ENCODE peak calls at places on chromosomes 4 and X, in four cellular contexts. C is WTC11, D is HepG2, F is K562. Z is an unnamed sample.

GRCh38 chrX:24151513-24151912 is 2.0 kb downstream of the ZFX start:
- DNase-seq in C (no peak), D (no peak), F (no peak), Z (no peak)

GRCh38 chr4:73139991-73140390 is 70.5 kb upstream of the COX18 start:
- DNase-seq in C (no peak), D (no peak), F (no peak), Z (no peak)

GRCh38 chrX:137151403-137151802 is 117.6 kb upstream of the GPR101 start:
- DNase-seq in C (peak), D (no peak), F (no peak), Z (no peak)

GRCh38 chr4:173488656-173489055 is 41.4 kb downstream of the HAND2 start:
- DNase-seq in C (no peak), D (no peak), F (no peak), Z (no peak)

GRCh38 chr4:98994474-98995182 is 893 bp upstream of the METAP1 start:
- DNase-seq in C (no peak), D (peak), F (peak), Z (peak)

GRCh38 chr4:41746025-41746439 is 2.5 kb downstream of the PHOX2B start:
- DNase-seq in C (peak), D (no peak), F (no peak), Z (no peak)

GRCh38 chr4:180828455-180829018 is 1414.7 kb upstream of the TENM3 start:
- DNase-seq in C (no peak), D (peak), F (no peak), Z (peak)

GRCh38 chr4:14368391-14368790 is 633.9 kb upstream of the CPEB2 start:
- DNase-seq in C (no peak), D (no peak), F (no peak), Z (no peak)

GRCh38 chr4:138158746-138159297 is 83.3 kb downstream of the SLC7A11 start:
- DNase-seq in C (no peak), D (no peak), F (no peak), Z (no peak)

GRCh38 chrX:132561483-132561882 is 72.6 kb upstream of the MBNL3 start:
- DNase-seq in C (no peak), D (peak), F (no peak), Z (no peak)

GRCh38 chr4:42401171-42401570 is 3.9 kb downstream of the SHISA3 start:
- DNase-seq in C (no peak), D (no peak), F (no peak), Z (no peak)

GRCh38 chrX:71117358-71117757 is 1.0 kb upstream of the MED12 start:
- DNase-seq in C (no peak), D (no peak), F (no peak), Z (no peak)

GRCh38 chrX:13048265-13048664 is 3.8 kb upstream of the FAM9C start:
- DNase-seq in C (no peak), D (no peak), F (no peak), Z (no peak)

GRCh38 chrX:135494453-135494852 is 26.0 kb upstream of the INTS6L start:
- DNase-seq in C (no peak), D (no peak), F (no peak), Z (no peak)

DNA sequence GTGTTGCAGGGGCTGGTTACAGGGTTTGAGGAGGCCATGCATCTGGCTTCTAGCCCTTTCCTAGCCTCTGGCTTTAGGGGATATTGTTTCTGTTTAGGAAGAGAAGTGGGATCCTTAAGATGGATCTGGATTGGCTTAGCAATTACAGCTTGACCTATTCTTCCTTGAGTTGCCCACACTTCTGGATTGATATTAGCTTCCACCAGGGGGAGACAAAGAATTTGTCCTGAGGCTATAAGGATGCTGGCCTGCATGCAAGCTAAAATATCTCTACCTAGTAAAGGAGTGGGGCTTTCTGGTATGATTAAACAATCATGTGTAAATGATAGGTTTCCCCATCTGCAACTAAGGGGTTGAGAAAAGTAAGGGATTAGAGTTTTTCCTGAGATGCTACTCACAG is 117.2 kb downstream of the TEX13C start:
- DNase-seq in C (no peak), D (no peak), F (peak), Z (peak)
- TF ChIP-seq ELF4 in C (no peak), D (no peak), F (no peak), Z (no peak)

DNA sequence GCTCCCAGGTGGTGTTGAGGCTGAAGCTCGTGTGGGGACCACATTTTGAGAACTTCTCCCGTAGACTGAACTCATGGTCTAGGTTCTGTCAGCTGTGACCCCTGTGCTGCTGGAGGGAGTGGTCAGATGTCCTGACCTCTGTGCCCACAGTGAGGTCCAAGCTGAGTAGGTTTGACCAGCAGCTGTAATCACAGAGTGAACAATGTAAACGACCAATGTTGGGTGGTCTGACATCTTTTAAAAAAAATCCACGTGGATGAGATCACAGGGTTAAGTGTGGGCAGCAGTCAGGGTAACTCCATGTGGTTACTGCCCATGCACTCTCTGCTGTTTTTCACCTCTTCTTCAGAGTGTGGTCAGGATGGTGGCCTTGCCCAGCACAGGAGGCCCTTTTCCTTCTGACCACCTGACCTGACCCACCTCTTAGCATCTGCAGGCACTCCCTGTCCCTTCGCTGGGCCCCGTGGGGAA is 119.9 kb downstream of the PTTG2 start:
- DNase-seq in C (no peak), D (no peak), F (no peak), Z (no peak)
- TF ChIP-seq SP1 in C (no peak), D (no peak), F (no peak), Z (no peak)

GRCh38 chrX:39336709-39337294 is 535.5 kb downstream of the MID1IP1 start:
- DNase-seq in C (no peak), D (no peak), F (no peak), Z (no peak)
- TF ChIP-seq ELF4 in C (no peak), D (no peak), F (no peak), Z (no peak)

DNA sequence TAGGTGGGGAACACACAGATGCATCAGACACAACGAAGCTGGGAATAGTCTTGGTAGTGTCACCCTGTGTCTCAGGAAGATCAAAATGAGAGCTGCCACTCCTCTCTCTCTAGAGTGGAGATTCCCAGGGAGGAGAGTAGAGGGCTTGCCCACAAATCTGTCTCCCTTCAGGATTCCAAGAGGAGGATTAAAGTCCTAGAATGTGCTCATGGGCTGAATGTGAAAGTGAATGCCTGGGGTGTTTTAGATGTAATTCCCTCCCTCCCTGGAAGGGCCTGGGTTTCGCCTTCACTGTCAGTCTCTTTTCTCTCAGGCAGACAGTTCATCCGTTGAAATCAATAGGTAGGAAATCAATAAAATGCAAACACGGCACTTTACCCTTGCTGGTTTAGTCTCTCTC is 282.6 kb upstream of the PPARGC1A start:
- DNase-seq in C (no peak), D (no peak), F (no peak), Z (no peak)
- TF ChIP-seq SP1 in C (no peak), D (no peak), F (no peak), Z (no peak)

Z was measured in HEK293T.